ENCODE peak calls at places on chromosomes 3 and 15, in six cellular contexts. Y is mucosa of descending colon; C is HepG2; E is smooth muscle cell of the brain vasculature; D is CD8-positive, alpha-beta memory T cell; J is A549. L is an unnamed sample.
A peak's percentile ranks its signal among the peaks of the same experiment; 100 is the strongest.

GRCh38 chr15:75673426-75674247 is 25.9 kb downstream of the SNX33 start:
- DNase-seq in Y (peak; percentile 77), C (no peak), E (no peak), D (no peak), J (no peak), L (peak; percentile 92)

GRCh38 chr3:42099020-42099765 is 8.0 kb downstream of the TRAK1 start:
- DNase-seq in Y (no peak), C (no peak), E (no peak), D (no peak), J (no peak), L (no peak)

GRCh38 chr3:87076951-87077350 is 86.0 kb upstream of the VGLL3 start:
- DNase-seq in Y (no peak), C (peak; percentile 2), E (peak; percentile 40), D (no peak), J (peak; percentile 9), L (no peak)

GRCh38 chr3:12253944-12254343 is 34.9 kb upstream of the PPARG start:
- DNase-seq in Y (no peak), C (no peak), E (no peak), D (no peak), J (no peak), L (no peak)

GRCh38 chr15:47872869-47873301 is 155.6 kb downstream of the SEMA6D start:
- DNase-seq in Y (no peak), C (no peak), E (peak; percentile 12), D (no peak), J (no peak), L (no peak)

GRCh38 chr3:197309528-197310361 is 11.3 kb upstream of the DLG1 start:
- DNase-seq in Y (no peak), C (no peak), E (no peak), D (no peak), J (no peak), L (no peak)

GRCh38 chr3:158160958-158161357 is 51.1 kb downstream of the RSRC1 start:
- DNase-seq in Y (no peak), C (no peak), E (no peak), D (no peak), J (peak; percentile 8), L (no peak)

GRCh38 chr3:129343643-129344360 is 65.1 kb downstream of the HMCES start:
- DNase-seq in Y (peak; percentile 55), C (no peak), E (no peak), D (peak; percentile 9), J (peak; percentile 44), L (peak; percentile 66)

GRCh38 chr3:61727435-61727834 is 166.1 kb downstream of the PTPRG start:
- DNase-seq in Y (no peak), C (no peak), E (no peak), D (no peak), J (no peak), L (no peak)

GRCh38 chr3:63908081-63908736 is 4.0 kb downstream of the SCAANT1 start:
- DNase-seq in Y (no peak), C (peak; percentile 10), E (no peak), D (no peak), J (peak; percentile 18), L (no peak)

GRCh38 chr3:140117111-140117526 is 182.1 kb downstream of the CLSTN2 start:
- DNase-seq in Y (no peak), C (no peak), E (no peak), D (no peak), J (no peak), L (peak; percentile 82)

GRCh38 chr3:12467746-12468145 is 16.5 kb upstream of the TSEN2 start:
- DNase-seq in Y (no peak), C (no peak), E (no peak), D (no peak), J (no peak), L (no peak)

GRCh38 chr15:89845305-89845893 is 30.7 kb upstream of the ANPEP start:
- DNase-seq in Y (no peak), C (peak; percentile 66), E (peak; percentile 77), D (no peak), J (peak; percentile 72), L (no peak)

L was measured in kidney.